ENCODE peak calls at places on chromosomes 11 and 22, in eight cellular contexts. O, W, D, Z, H, X, P and Q are unnamed samples.

GRCh38 chr11:62020661-62021060 is 53.2 kb upstream of the FTH1 start:
- DNase-seq in O (no peak), W (no peak), D (no peak), Z (no peak), H (no peak), X (no peak), P (no peak), Q (no peak)

GRCh38 chr22:46773074-46773473 is 10.6 kb downstream of the TBC1D22A start:
- DNase-seq in O (no peak), W (no peak), D (no peak), Z (no peak), H (no peak), X (no peak), P (no peak), Q (no peak)

GRCh38 chr11:57463596-57464342 is 3.4 kb downstream of the RTN4RL2 start:
- DNase-seq in O (no peak), W (no peak), D (no peak), Z (no peak), H (no peak), X (no peak), P (no peak), Q (peak; percentile 23)

GRCh38 chr11:2399488-2400068 is 972 bp upstream of the TSSC4 start:
- DNase-seq in O (no peak), W (no peak), D (no peak), Z (peak; percentile 28), H (no peak), X (no peak), P (no peak), Q (no peak)

GRCh38 chr22:46664301-46664855 is 44.2 kb downstream of the GRAMD4 start:
- DNase-seq in O (peak; percentile 40), W (no peak), D (no peak), Z (no peak), H (no peak), X (no peak), P (no peak), Q (no peak)

GRCh38 chr11:101880208-101880607 is 34.6 kb upstream of the CEP126 start:
- DNase-seq in O (no peak), W (no peak), D (no peak), Z (peak; percentile 86), H (peak; percentile 34), X (no peak), P (no peak), Q (no peak)

GRCh38 chr11:33377852-33378385 is 120.7 kb downstream of the HIPK3 start:
- DNase-seq in O (no peak), W (no peak), D (no peak), Z (peak; percentile 42), H (peak; percentile 41), X (no peak), P (no peak), Q (no peak)

GRCh38 chr11:70268526-70268925 is 2.0 kb upstream of the PPFIA1 start:
- DNase-seq in O (no peak), W (no peak), D (no peak), Z (no peak), H (no peak), X (no peak), P (no peak), Q (no peak)

GRCh38 chr11:104148696-104149095 is 15.3 kb downstream of the PDGFD start:
- DNase-seq in O (no peak), W (no peak), D (no peak), Z (no peak), H (no peak), X (no peak), P (no peak), Q (no peak)

GRCh38 chr22:39739338-39740027 is 154.1 kb downstream of the ENTHD1 start:
- DNase-seq in O (no peak), W (no peak), D (no peak), Z (no peak), H (no peak), X (no peak), P (no peak), Q (no peak)

GRCh38 chr11:111719379-111719778 is 46.8 kb downstream of the PPP2R1B start:
- DNase-seq in O (no peak), W (no peak), D (no peak), Z (no peak), H (no peak), X (no peak), P (no peak), Q (no peak)

GRCh38 chr11:111714522-111714921 is 51.7 kb downstream of the PPP2R1B start:
- DNase-seq in O (no peak), W (no peak), D (no peak), Z (no peak), H (no peak), X (no peak), P (no peak), Q (no peak)

GRCh38 chr11:111720801-111721494 is 45.2 kb downstream of the PPP2R1B start:
- DNase-seq in O (no peak), W (no peak), D (no peak), Z (no peak), H (no peak), X (no peak), P (no peak), Q (no peak)

GRCh38 chr11:111715142-111715816 is 50.9 kb downstream of the PPP2R1B start:
- DNase-seq in O (no peak), W (no peak), D (no peak), Z (no peak), H (no peak), X (no peak), P (no peak), Q (no peak)

DNA sequence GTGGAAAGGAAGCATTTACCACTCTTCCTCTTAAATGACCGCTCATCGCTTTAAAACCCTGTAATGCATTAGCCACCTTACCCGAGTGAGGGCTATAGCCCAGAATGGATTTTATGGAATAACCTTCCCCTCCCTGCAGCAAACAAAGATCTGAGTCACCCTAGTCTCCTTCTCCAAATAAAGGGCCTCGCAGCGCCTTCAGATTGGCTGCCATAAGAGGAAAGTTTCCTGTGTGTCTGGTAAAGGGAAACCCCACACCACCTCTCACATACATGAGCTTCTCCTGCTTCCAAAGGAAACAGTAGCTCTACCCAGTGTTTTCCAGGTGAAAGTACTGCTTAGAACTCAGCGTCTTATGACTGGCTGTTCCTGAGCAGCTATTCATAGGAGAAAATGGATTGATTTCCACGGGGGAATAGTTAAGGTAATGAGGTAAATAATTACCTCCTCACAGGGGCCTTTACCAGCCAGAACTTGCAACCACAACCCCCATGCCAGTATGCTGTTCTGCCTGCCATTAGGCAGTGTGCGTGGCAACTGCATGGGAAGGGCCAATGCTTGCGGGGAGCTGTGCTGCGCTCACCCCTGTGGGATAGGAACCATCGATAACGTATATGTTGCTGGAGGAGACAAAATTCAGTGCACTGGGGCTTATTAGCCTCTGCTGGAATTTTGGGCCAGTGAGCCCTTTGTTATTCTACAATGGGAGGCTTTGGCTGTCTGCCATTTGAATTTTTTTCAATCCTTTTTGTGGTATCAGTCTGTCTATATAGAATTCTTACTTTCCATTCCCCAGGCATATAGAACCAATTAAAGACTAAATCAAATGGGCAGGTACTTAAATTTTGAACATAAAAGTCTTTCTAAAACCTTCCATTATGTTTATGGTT is 47.5 kb downstream of the PPP2R1B start:
- DNase-seq in O (no peak), W (no peak), D (no peak), Z (peak; percentile 66), H (peak; percentile 57), X (peak; percentile 56), P (no peak), Q (no peak)
- TF ChIP-seq CTCF in O (no peak), W (no peak), D (no peak), Z (no peak), H (no peak), X (no peak), P (no peak), Q (no peak)

GRCh38 chr22:19943665-19944026 is 2.0 kb upstream of the TXNRD2 start:
- DNase-seq in O (peak; percentile 27), W (no peak), D (no peak), Z (peak; percentile 35), H (peak; percentile 67), X (no peak), P (no peak), Q (no peak)
- TF ChIP-seq CTCF in O (no peak), W (no peak), D (no peak), Z (no peak), H (peak; percentile 53), X (no peak), P (no peak), Q (no peak)

GRCh38 chr11:119054418-119054817 is 2.6 kb downstream of the HYOU1 start:
- DNase-seq in O (no peak), W (no peak), D (no peak), Z (no peak), H (no peak), X (no peak), P (no peak), Q (no peak)

GRCh38 chr11:119057000-119057769 is at the start of gene HYOU1:
- DNase-seq in O (peak; percentile 100), W (peak; percentile 98), D (peak; percentile 99), Z (peak; percentile 95), H (peak; percentile 93), X (peak; percentile 98), P (peak; percentile 100), Q (peak; percentile 99)

GRCh38 chr11:119052163-119052814 is 4.7 kb downstream of the HYOU1 start:
- DNase-seq in O (no peak), W (no peak), D (no peak), Z (no peak), H (no peak), X (no peak), P (no peak), Q (no peak)

GRCh38 chr11:119055901-119056300 is 1.1 kb downstream of the HYOU1 start:
- DNase-seq in O (no peak), W (no peak), D (no peak), Z (peak; percentile 38), H (peak; percentile 56), X (no peak), P (no peak), Q (no peak)

GRCh38 chr11:119056397-119056999 is 507 bp downstream of the HYOU1 start:
- DNase-seq in O (peak; percentile 36), W (peak; percentile 27), D (no peak), Z (no peak), H (no peak), X (peak; percentile 60), P (peak; percentile 74), Q (peak; percentile 55)
- TF ChIP-seq CTCF in O (no peak), W (peak; percentile 27), D (no peak), Z (no peak), H (no peak), X (no peak), P (no peak), Q (no peak)

DNA sequence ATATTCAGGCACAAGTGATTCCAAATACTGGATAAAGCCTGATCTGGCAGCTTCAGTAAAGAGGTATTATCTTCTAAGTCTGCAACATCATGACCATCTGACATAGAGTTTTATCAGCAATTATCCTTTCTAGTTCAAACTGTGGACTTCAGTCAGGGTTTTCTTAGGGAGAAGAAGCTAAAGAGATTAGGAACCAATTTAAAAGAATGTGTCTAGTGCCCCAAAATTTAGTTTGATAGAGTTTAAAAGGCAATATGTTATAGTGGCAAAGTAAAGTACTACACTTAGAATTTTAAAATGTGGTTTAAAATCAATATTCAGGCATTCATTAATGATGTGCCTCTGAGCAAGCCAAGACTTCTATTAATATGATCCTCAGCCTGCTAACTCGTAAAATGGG is 5.4 kb downstream of the PAK1 start:
- DNase-seq in O (no peak), W (no peak), D (no peak), Z (no peak), H (no peak), X (no peak), P (no peak), Q (no peak)
- TF ChIP-seq CTCF in O (no peak), W (peak; percentile 21), D (no peak), Z (no peak), H (peak; percentile 61), X (no peak), P (no peak), Q (no peak)